ENCODE peak calls at places on chromosomes 5 and 9, in four cellular contexts. I is cardiac muscle cell, T is endothelial cell, H is RWPE1. E is an unnamed sample.

GRCh38 chr5:34868736-34869135 is 29.8 kb downstream of the TTC23L start:
- DNase-seq in I (no peak), T (no peak), H (no peak), E (no peak)

GRCh38 chr9:113543286-113544000 is 79.9 kb downstream of the RGS3 start:
- DNase-seq in I (no peak), T (no peak), H (no peak), E (no peak)

GRCh38 chr5:179221877-179222220 is 123.4 kb downstream of the ADAMTS2 start:
- DNase-seq in I (no peak), T (no peak), H (no peak), E (no peak)

GRCh38 chr5:64165500-64166200 is at the start of gene RNF180:
- DNase-seq in I (peak; percentile 74), T (peak; percentile 73), H (peak; percentile 44), E (no peak)

GRCh38 chr5:177546262-177546741 is 8.1 kb downstream of the FAM193B start:
- DNase-seq in I (no peak), T (no peak), H (peak; percentile 99), E (peak; percentile 95)

GRCh38 chr9:92191801-92192200 is 76.6 kb upstream of the SPTLC1 start:
- DNase-seq in I (no peak), T (no peak), H (peak; percentile 69), E (peak; percentile 42)

GRCh38 chr9:137070906-137071275 is 534 bp upstream of the SAPCD2 start:
- DNase-seq in I (no peak), T (no peak), H (no peak), E (no peak)

GRCh38 chr5:107365355-107366109 is 305.2 kb downstream of the EFNA5 start:
- DNase-seq in I (no peak), T (no peak), H (no peak), E (no peak)

GRCh38 chr5:174504266-174504726 is 220.1 kb upstream of the MSX2 start:
- DNase-seq in I (no peak), T (no peak), H (no peak), E (no peak)

GRCh38 chr9:108207611-108208051 is 648.2 kb downstream of the ACTL7B start:
- DNase-seq in I (no peak), T (no peak), H (no peak), E (peak; percentile 80)

GRCh38 chr5:79172269-79172668 is 60.7 kb downstream of the BHMT start:
- DNase-seq in I (peak; percentile 22), T (no peak), H (no peak), E (no peak)

DNA sequence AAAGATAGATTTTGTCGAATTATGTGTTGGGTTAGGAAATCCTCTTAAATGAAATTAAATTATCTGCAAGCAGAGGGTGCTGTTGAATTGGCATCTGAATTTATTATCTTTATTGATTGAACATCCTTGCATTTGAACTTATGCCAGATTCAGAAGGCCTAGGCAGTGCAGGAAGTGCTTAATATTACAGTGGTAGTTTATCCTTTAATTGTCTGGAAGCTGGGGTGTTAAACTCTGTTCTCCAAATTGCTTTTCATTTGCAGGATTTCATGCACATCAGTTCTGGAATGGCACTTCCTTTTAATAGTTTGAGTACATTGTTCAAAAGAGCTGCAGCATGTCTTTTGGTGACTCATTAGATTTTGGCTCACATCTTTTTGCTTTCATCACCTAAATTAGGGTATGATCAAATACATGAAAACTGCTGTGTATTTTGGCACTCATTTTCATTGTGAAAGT is 186.3 kb downstream of the KDM4C start:
- DNase-seq in I (no peak), T (no peak), H (peak; percentile 9), E (no peak)
- TF ChIP-seq CTCF in I (no peak), T (no peak), H (peak; percentile 47), E (no peak)

DNA sequence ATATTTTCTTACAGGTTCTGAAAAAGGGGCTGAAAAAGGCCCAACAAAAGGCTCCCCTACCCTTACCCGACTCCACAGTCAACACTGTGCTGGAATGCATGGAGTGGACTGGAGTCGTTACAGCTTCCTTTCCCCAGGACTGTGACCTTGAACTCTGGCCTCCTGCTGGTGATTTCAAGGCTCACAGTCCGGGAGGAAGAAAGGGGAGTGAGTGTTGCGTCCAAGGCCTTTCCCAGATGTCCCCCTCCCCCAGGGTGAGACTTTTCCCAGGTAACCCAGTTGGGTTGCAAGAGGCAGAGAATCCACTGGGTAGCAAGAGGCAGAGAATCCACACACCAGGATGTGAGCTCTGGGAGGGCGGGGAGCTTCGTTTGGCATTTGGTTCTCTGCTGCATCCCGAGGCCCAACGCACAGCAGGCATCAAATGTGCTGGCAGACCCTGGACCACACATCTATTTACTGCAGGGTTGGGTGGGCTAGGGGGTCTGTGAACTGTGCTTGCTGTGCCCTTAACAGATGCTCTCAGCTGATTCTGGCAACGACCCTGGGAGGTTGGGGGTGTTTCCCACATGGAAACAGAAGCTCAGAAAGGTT is 37.5 kb downstream of the FABP6 start:
- DNase-seq in I (peak; percentile 56), T (no peak), H (no peak), E (no peak)
- TF ChIP-seq CTCF in I (no peak), T (peak; percentile 40), H (no peak), E (no peak)

DNA sequence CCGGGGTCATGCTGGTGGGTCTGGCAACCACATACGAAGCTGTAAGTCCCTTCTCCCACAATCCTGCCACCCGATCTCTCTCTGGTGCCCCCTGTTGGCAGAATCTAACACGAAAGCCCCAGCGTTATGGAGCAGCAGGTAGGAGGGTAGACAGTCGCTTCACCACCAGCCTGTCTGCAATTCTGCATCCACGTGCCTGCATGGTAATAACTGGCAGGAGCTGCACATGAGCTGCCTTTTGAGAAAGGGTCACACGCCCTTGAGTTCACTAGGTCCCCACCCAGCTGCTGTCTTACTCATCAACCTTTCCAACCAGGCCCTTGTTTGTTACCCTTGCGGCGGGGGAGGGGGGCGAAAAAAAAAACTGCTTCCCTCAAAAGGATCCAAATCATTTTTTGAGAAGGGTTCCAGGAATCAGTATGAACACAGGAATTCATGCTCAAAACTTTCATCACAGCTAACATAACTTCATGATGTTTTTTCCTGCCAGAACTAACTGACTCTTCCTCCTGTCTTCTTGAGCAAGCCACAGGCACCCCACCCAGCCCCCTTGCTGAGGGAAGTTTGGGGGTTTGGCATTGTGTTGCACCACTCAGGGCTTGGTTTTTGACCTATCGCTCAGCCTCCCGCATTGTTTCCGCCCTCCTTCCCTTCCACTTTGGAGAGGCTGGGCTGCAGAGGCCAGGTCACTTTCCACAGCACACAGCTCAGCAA is 19.6 kb upstream of the TMEM252 start:
- DNase-seq in I (peak; percentile 35), T (peak; percentile 63), H (no peak), E (no peak)
- TF ChIP-seq CTCF in I (peak; percentile 64), T (peak; percentile 56), H (no peak), E (peak; percentile 29)

DNA sequence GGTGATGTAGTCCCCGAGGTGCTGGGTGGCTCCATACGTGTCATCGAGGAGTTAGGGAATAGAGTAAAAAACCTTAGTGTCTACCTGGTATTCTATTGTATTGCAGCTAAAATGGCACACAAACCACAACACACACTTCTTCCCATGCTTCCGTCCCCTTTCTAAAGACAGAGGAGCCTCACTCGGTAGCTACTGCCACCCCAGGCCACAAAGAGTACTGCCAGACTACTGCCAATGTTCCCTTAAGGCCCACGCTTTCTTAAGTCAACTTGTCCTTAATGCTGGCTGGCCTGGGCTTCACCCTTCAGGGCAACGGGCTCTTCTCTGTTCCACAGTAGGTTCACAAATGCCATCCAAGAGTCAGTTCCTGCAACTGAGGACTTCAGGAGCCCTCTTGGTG is 673.0 kb downstream of the ELAVL2 start:
- DNase-seq in I (no peak), T (no peak), H (no peak), E (no peak)
- TF ChIP-seq CTCF in I (no peak), T (no peak), H (peak; percentile 9), E (no peak)

GRCh38 chr9:135851748-135852147 is 55.6 kb downstream of the CAMSAP1 start:
- DNase-seq in I (no peak), T (no peak), H (no peak), E (no peak)

GRCh38 chr9:135848341-135849047 is 58.9 kb downstream of the CAMSAP1 start:
- DNase-seq in I (no peak), T (no peak), H (no peak), E (no peak)

GRCh38 chr9:135850737-135851136 is 56.6 kb downstream of the CAMSAP1 start:
- DNase-seq in I (no peak), T (no peak), H (no peak), E (no peak)

GRCh38 chr9:135849186-135849585 is 58.2 kb downstream of the CAMSAP1 start:
- DNase-seq in I (no peak), T (no peak), H (no peak), E (no peak)

DNA sequence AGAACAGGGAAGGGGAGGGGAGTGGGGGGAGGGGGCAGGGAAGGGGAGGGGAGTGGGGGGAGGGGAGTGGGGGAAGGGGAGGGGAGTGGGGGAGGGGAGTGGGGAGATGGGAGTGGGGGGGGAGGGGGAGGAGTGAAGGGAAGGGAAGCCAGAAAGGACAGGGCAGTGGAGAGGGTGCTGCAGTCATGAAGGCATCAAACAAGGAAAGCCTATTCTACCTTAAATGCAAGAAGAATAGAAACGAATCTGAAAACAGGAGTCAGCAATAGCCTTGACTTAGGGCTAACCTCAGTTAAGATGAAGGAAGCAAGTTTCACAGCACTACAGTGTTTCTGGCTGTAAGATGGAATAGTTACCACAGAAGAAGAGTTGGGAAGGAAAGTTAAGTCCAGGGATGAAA is 59.5 kb downstream of the CAMSAP1 start:
- DNase-seq in I (no peak), T (no peak), H (no peak), E (no peak)
- TF ChIP-seq CTCF in I (no peak), T (no peak), H (no peak), E (no peak)

GRCh38 chr5:126846344-126846743 is 69.4 kb downstream of the LMNB1 start:
- DNase-seq in I (no peak), T (no peak), H (no peak), E (no peak)
- TF ChIP-seq CTCF in I (peak; percentile 41), T (no peak), H (no peak), E (peak; percentile 20)

DNA sequence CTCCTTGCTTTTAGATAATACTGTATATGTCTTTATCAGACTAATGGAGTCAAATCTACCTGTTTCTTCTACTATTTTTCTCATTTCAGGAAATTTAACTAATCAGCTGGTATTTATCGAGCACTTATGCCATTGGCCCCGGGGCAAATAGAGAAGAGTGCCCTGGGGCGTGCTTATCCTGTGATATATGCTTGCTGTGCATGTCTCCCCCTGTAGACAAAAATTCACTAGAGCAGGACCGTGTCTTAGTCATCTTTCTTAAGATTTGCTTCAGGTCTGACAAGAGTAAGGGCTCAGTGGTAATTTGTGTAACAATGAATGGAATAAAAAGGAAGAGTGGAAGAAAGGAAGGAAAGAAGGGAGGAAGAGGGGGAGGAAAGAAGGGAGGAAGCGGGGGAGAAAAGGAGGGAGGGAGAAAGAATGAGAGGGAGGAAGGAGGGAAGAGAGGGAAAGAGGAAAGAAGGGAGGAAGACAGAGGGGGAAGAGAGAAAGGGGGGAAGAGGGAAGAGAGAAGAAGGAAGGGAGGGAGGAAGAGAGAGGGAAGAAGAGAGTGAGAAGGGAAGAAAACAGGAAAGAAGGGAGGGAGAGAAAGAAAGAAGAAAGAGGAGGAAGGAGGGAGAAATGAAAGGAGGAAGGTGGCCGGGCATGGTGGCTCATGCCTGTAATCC is 295.7 kb upstream of the PANK3 start:
- DNase-seq in I (no peak), T (no peak), H (no peak), E (no peak)
- TF ChIP-seq CTCF in I (peak; percentile 37), T (no peak), H (no peak), E (peak; percentile 2)

GRCh38 chr5:144196612-144197011 is 25.9 kb downstream of the KCTD16 start:
- DNase-seq in I (no peak), T (no peak), H (no peak), E (no peak)
- TF ChIP-seq CTCF in I (no peak), T (peak; percentile 30), H (no peak), E (no peak)